ENCODE peak calls at places on chromosomes 13 and 19, in four cellular contexts. N is mammary epithelial cell, G is C1 segment of cervical spinal cord, M is foreskin fibroblast. V is an unnamed sample.

GRCh38 chr13:73215807-73216206 is 157.0 kb downstream of the KLF5 start:
- DNase-seq in N (peak), G (no peak), M (no peak), V (no peak)

GRCh38 chr19:3618144-3618810 is 8.3 kb downstream of the CACTIN start:
- DNase-seq in N (no peak), G (peak), M (peak), V (no peak)

GRCh38 chr13:65600702-65601101 is 1629.4 kb downstream of the PCDH9 start:
- DNase-seq in N (no peak), G (no peak), M (peak), V (no peak)

GRCh38 chr13:78121459-78122348 is 203.1 kb upstream of the EDNRB start:
- DNase-seq in N (peak), G (no peak), M (peak), V (peak)

GRCh38 chr13:25112856-25113255 is 16.9 kb downstream of the PABPC3 start:
- DNase-seq in N (no peak), G (no peak), M (no peak), V (no peak)

GRCh38 chr19:30371157-30371845 is 883 bp upstream of the ZNF536 start:
- DNase-seq in N (no peak), G (peak), M (no peak), V (no peak)

GRCh38 chr19:30229524-30230174 is 142.5 kb upstream of the ZNF536 start:
- DNase-seq in N (no peak), G (peak), M (no peak), V (no peak)

GRCh38 chr13:41232715-41233114 is 30.7 kb downstream of the MTRF1 start:
- DNase-seq in N (no peak), G (no peak), M (no peak), V (no peak)

GRCh38 chr19:11435833-11436313 is 438 bp downstream of the PRKCSH start:
- DNase-seq in N (no peak), G (no peak), M (peak), V (no peak)

GRCh38 chr19:51552996-51553725 is 17.9 kb upstream of the ZNF175 start:
- DNase-seq in N (peak), G (peak), M (peak), V (no peak)

GRCh38 chr13:32234914-32235313 is 80.2 kb downstream of the ZAR1L start:
- DNase-seq in N (no peak), G (no peak), M (no peak), V (no peak)

GRCh38 chr13:27427663-27428062 is 3.2 kb downstream of the GTF3A start:
- DNase-seq in N (no peak), G (no peak), M (no peak), V (no peak)